ENCODE peak calls at places on chromosomes 3 and 15, in nine cellular contexts. T, M, Q, Y, J, F, D, I and P are unnamed samples.

GRCh38 chr3:99777708-99778107 is 40.0 kb upstream of the CMSS1 start:
- DNase-seq in M (no peak), T (no peak), F (no peak), D (no peak), Y (no peak), Q (no peak), I (no peak), J (no peak), P (no peak)

GRCh38 chr3:152175576-152175883 is 93.2 kb upstream of the MBNL1 start:
- DNase-seq in I (no peak), Q (no peak), Y (no peak), D (no peak), T (no peak), M (no peak), J (no peak), F (peak; percentile 76), P (no peak)

GRCh38 chr3:46093327-46093932 is 66.1 kb upstream of the XCR1 start:
- DNase-seq in I (no peak), Q (no peak), T (no peak), Y (no peak), M (no peak), F (no peak), D (no peak), J (no peak), P (no peak)

GRCh38 chr15:47351501-47351900 is 365.8 kb upstream of the SEMA6D start:
- DNase-seq in Q (no peak), J (no peak), T (no peak), D (no peak), Y (no peak), M (no peak), I (no peak), F (no peak), P (no peak)

GRCh38 chr3:8734908-8735307 is 1.3 kb downstream of the CAV3 start:
- DNase-seq in D (no peak), I (no peak), J (no peak), F (no peak), Q (no peak), T (no peak), M (no peak), Y (no peak), P (no peak)

GRCh38 chr15:34271493-34271892 is 46.7 kb downstream of the EMC4 start:
- DNase-seq in T (no peak), Q (no peak), D (no peak), I (no peak), M (no peak), F (peak; percentile 93), J (no peak), Y (no peak), P (no peak)

GRCh38 chr3:19931180-19931692 is 2.8 kb downstream of the EFHB start:
- DNase-seq in I (no peak), D (peak; percentile 67), M (no peak), T (no peak), J (no peak), Y (no peak), F (no peak), Q (no peak), P (no peak)

GRCh38 chr3:98793971-98794370 is 30.8 kb downstream of the ST3GAL6 start:
- DNase-seq in F (peak; percentile 60), D (no peak), I (no peak), Q (no peak), T (no peak), M (no peak), J (no peak), Y (no peak), P (no peak)

GRCh38 chr3:138938056-138938876 is 8.7 kb downstream of the FOXL2 start:
- DNase-seq in Y (no peak), D (peak; percentile 28), J (no peak), F (peak; percentile 8), Q (no peak), T (peak; percentile 50), M (no peak), I (no peak), P (no peak)

GRCh38 chr15:31489281-31489680 is 162.6 kb downstream of the KLF13 start:
- DNase-seq in I (no peak), D (no peak), F (no peak), J (no peak), M (no peak), Y (no peak), T (no peak), Q (no peak), P (no peak)

GRCh38 chr3:148873928-148874326 is 8.8 kb downstream of the CPA3 start:
- DNase-seq in I (no peak), Q (no peak), M (no peak), Y (no peak), T (no peak), D (no peak), J (no peak), F (no peak), P (no peak)

GRCh38 chr3:30551266-30551665 is 55.1 kb upstream of the TGFBR2 start:
- DNase-seq in Q (no peak), M (no peak), J (no peak), I (no peak), F (no peak), Y (no peak), T (no peak), D (peak; percentile 5), P (no peak)

GRCh38 chr3:4343258-4343657 is 40.1 kb downstream of the SETMAR start:
- DNase-seq in I (no peak), J (no peak), T (no peak), F (peak; percentile 44), Q (no peak), M (no peak), Y (no peak), D (no peak), P (no peak)

GRCh38 chr3:56790016-56790950 is 11.5 kb downstream of the ARHGEF3 start:
- DNase-seq in D (peak; percentile 55), Y (no peak), J (no peak), M (no peak), F (no peak), Q (no peak), T (no peak), I (no peak), P (no peak)

GRCh38 chr3:114179575-114179974 is 723 bp upstream of the DRD3 start:
- DNase-seq in Y (no peak), D (peak; percentile 13), M (no peak), T (no peak), I (no peak), Q (no peak), F (peak; percentile 8), J (no peak), P (no peak)
- TF ChIP-seq CTCF in Y (no peak), D (peak; percentile 32), M (no peak), T (no peak), I (peak; percentile 13), Q (peak; percentile 46), F (peak; percentile 33), J (peak; percentile 29), P (no peak)

DNA sequence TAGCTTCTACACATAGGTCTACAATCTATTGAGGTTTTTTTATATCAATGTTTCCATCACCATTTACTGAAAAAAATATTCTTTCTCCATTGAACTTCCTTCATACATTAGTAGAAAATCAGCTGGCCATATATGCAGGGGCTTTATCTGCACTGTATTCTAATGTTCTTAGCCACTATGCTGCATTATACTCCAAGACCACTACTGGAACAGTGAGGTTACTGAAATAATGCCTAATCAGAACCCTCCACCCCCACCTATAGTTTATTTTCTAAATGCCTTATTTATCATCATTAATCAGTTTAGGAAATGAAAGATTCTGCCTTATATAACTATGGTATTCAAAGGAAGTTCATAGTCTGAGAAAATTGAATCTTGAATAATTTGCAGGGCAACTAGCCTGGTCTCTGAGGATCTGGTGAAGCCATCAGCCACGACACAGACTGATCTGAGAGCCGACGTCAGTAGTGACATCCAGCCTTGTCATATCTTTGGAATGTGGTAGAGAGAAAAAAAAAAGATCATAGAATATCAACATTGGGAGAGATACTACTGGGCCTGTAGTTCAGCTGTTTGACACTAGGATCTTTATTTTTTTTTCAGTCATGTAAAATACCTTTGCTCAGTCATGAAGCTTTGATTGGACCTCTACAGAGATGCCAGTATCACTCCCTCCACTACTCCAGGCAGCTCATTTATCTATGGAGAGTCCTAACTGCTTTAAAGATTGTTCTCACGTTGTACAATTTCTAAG is 66.6 kb downstream of the P3H2 start:
- DNase-seq in Y (no peak), M (no peak), Q (no peak), F (peak; percentile 83), J (peak; percentile 17), D (no peak), I (no peak), T (no peak), P (no peak)
- TF ChIP-seq CTCF in Y (no peak), M (no peak), Q (peak; percentile 41), F (peak; percentile 19), J (peak; percentile 28), D (no peak), I (no peak), T (no peak), P (peak; percentile 19)

GRCh38 chr15:98272586-98272985 is 312.1 kb downstream of the ARRDC4 start:
- DNase-seq in I (no peak), Y (no peak), J (no peak), M (no peak), T (no peak), Q (no peak), F (no peak), D (no peak), P (no peak)
- TF ChIP-seq CTCF in I (no peak), Y (no peak), J (no peak), M (no peak), T (peak; percentile 32), Q (no peak), F (no peak), D (no peak), P (no peak)

DNA sequence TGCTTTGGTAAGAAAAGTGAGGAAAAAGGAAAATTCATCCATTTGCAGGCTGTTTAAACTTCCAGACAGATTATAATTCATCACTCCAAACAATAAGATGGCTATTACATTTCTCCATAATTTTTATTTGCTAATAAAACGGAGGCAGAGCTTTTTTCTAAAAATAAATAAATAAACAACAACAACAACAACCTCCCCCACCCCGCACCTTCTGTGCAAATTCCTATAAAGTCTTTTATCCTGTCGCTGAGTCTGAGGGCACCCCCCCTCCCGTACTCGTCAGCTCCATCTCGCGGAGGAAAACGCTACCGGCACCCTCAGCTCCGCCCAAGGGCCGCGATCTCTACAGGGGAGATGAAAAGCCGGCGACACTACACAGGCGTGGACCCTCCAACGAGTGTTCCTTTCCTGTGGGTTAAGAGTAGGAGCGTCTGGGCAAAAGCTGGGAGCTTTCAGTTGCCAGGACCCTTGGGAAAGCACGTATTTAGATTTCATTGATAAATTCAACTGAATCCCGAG is 1.0 kb upstream of the ATP1B3 start:
- DNase-seq in D (peak; percentile 91), Q (peak; percentile 80), M (peak; percentile 87), F (peak; percentile 80), I (peak; percentile 96), T (peak; percentile 86), Y (peak; percentile 72), J (peak; percentile 87), P (peak; percentile 64)
- TF ChIP-seq CTCF in D (peak; percentile 87), Q (peak; percentile 89), M (peak; percentile 33), F (peak; percentile 87), I (peak; percentile 89), T (peak; percentile 71), Y (peak; percentile 90), J (peak; percentile 95), P (peak; percentile 66)